ENCODE peak calls at places on chromosomes 1 and 21, in nine cellular contexts. H is fibroblast of the aortic adventitia; P is AG10803; D is CD4-positive, alpha-beta T cell; U is Peyer's patch; A is type B pancreatic cell; R is choroid plexus epithelial cell; V is brain microvascular endothelial cell; O is suprapubic skin. J is an unnamed sample.

GRCh38 chr1:101371259-101371658 is 134.4 kb downstream of the S1PR1 start:
- DNase-seq in H (peak; percentile 38), P (peak; percentile 67), D (no peak), U (no peak), A (no peak), R (peak; percentile 73), V (peak; percentile 79), O (no peak), J (no peak)

GRCh38 chr21:45076245-45076661 is 1.9 kb downstream of the ADARB1 start:
- DNase-seq in H (no peak), P (peak; percentile 40), D (no peak), U (no peak), A (no peak), R (peak; percentile 45), V (peak; percentile 64), O (no peak), J (no peak)

GRCh38 chr1:22557341-22557950 is 5.8 kb upstream of the EPHA8 start:
- DNase-seq in H (no peak), P (peak; percentile 45), D (no peak), U (no peak), A (no peak), R (no peak), V (no peak), O (no peak), J (no peak)

GRCh38 chr1:226309398-226310122 is 596 bp upstream of the LIN9 start:
- DNase-seq in H (peak; percentile 16), P (peak; percentile 14), D (no peak), U (no peak), A (no peak), R (peak; percentile 14), V (peak; percentile 12), O (peak; percentile 67), J (peak; percentile 86)

GRCh38 chr1:226939439-226940028 is 560 bp upstream of the COQ8A start:
- DNase-seq in H (no peak), P (no peak), D (peak; percentile 66), U (peak; percentile 76), A (no peak), R (no peak), V (no peak), O (no peak), J (no peak)

GRCh38 chr1:22689505-22689904 is 21.1 kb upstream of the EPHB2 start:
- DNase-seq in H (peak; percentile 48), P (peak; percentile 89), D (no peak), U (no peak), A (no peak), R (peak; percentile 81), V (peak; percentile 53), O (no peak), J (no peak)

GRCh38 chr1:67893126-67893495 is 59.8 kb upstream of the GNG12 start:
- DNase-seq in H (no peak), P (no peak), D (no peak), U (no peak), A (no peak), R (no peak), V (no peak), O (no peak), J (no peak)

GRCh38 chr1:56626546-56626945 is 18.6 kb upstream of the PRKAA2 start:
- DNase-seq in H (peak; percentile 43), P (peak; percentile 70), D (no peak), U (no peak), A (no peak), R (peak; percentile 62), V (no peak), O (no peak), J (no peak)

GRCh38 chr1:188096521-188096920 is 1267.8 kb downstream of the PLA2G4A start:
- DNase-seq in H (no peak), P (no peak), D (no peak), U (no peak), A (no peak), R (no peak), V (no peak), O (no peak), J (no peak)

GRCh38 chr1:112855152-112855836 is 100.7 kb downstream of the SLC16A1 start:
- DNase-seq in H (no peak), P (no peak), D (no peak), U (no peak), A (no peak), R (no peak), V (no peak), O (no peak), J (no peak)

GRCh38 chr1:21099034-21099868 is 77.4 kb downstream of the EIF4G3 start:
- DNase-seq in H (peak; percentile 46), P (no peak), D (no peak), U (no peak), A (no peak), R (peak; percentile 28), V (no peak), O (no peak), J (no peak)

GRCh38 chr1:159208460-159208825 is 3.8 kb downstream of the ACKR1 start:
- DNase-seq in H (no peak), P (no peak), D (no peak), U (no peak), A (no peak), R (no peak), V (no peak), O (no peak), J (no peak)

GRCh38 chr1:91124290-91124975 is 102.6 kb upstream of the ZNF644 start:
- DNase-seq in H (no peak), P (no peak), D (no peak), U (no peak), A (no peak), R (no peak), V (no peak), O (no peak), J (no peak)

GRCh38 chr1:95067069-95067468 is 5.7 kb downstream of the ALG14 start:
- DNase-seq in H (no peak), P (peak; percentile 27), D (no peak), U (no peak), A (no peak), R (peak; percentile 5), V (no peak), O (no peak), J (no peak)

GRCh38 chr1:43936470-43937151 is 3.0 kb downstream of the ARTN start:
- DNase-seq in H (peak; percentile 9), P (no peak), D (peak; percentile 15), U (no peak), A (no peak), R (no peak), V (no peak), O (no peak), J (no peak)

GRCh38 chr1:204941415-204942338 is 71.0 kb downstream of the NFASC start:
- DNase-seq in H (peak; percentile 76), P (peak; percentile 64), D (peak; percentile 19), U (peak; percentile 34), A (no peak), R (peak; percentile 70), V (peak; percentile 61), O (no peak), J (no peak)

GRCh38 chr1:246332078-246332477 is 175.0 kb downstream of the SMYD3 start:
- DNase-seq in H (no peak), P (no peak), D (no peak), U (no peak), A (no peak), R (peak; percentile 34), V (no peak), O (no peak), J (no peak)

GRCh38 chr1:192506741-192507155 is 68.8 kb upstream of the RGS1 start:
- DNase-seq in H (peak; percentile 56), P (peak; percentile 21), D (no peak), U (no peak), A (no peak), R (peak; percentile 84), V (no peak), O (no peak), J (no peak)

GRCh38 chr1:46422261-46422871 is 28.2 kb downstream of the FAAH start:
- DNase-seq in H (no peak), P (no peak), D (no peak), U (no peak), A (no peak), R (no peak), V (no peak), O (no peak), J (no peak)

GRCh38 chr1:46423574-46424240 is 29.6 kb downstream of the FAAH start:
- DNase-seq in H (no peak), P (no peak), D (no peak), U (no peak), A (no peak), R (no peak), V (no peak), O (no peak), J (no peak)

GRCh38 chr1:46418976-46419375 is 24.9 kb downstream of the FAAH start:
- DNase-seq in H (no peak), P (no peak), D (no peak), U (no peak), A (no peak), R (no peak), V (no peak), O (no peak), J (no peak)

GRCh38 chr1:46420533-46420915 is 26.4 kb downstream of the FAAH start:
- DNase-seq in H (no peak), P (no peak), D (no peak), U (no peak), A (no peak), R (no peak), V (no peak), O (no peak), J (no peak)

DNA sequence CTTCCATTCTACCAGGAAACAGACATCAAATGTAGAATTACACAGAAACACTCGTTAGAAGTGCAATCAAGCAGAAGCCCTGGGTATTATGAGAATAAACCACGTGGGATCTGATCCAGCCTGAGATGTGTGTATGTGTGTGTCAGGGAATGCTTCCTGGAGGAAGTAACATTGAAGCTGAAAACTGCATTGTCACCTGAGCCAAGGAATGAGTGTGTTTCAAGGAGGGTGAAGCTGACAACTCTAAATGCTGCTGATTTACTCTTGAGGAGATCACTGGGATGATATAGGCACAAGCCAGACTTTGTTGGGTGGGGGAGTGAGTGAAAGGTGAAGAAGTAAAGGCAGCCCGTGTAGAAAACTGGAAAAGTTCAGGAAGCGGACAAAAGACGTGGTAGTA is 27.6 kb downstream of the FAAH start:
- DNase-seq in H (no peak), P (no peak), D (no peak), U (no peak), A (no peak), R (no peak), V (no peak), O (no peak), J (no peak)
- TF ChIP-seq CTCF in H (no peak), P (no peak), D (no peak), U (no peak), A (no peak), R (no peak), V (no peak), O (no peak), J (no peak)

GRCh38 chr1:157993179-157994080 is at the start of gene KIRREL1:
- DNase-seq in H (peak; percentile 71), P (peak; percentile 72), D (no peak), U (no peak), A (peak; percentile 79), R (peak; percentile 77), V (peak; percentile 56), O (peak; percentile 82), J (no peak)
- TF ChIP-seq CTCF in H (no peak), P (no peak), D (no peak), U (no peak), A (no peak), R (no peak), V (no peak), O (no peak), J (no peak)

GRCh38 chr1:199759268-199759724 is 268.2 kb upstream of the NR5A2 start:
- DNase-seq in H (peak; percentile 11), P (no peak), D (no peak), U (no peak), A (no peak), R (peak; percentile 50), V (peak; percentile 10), O (no peak), J (no peak)
- TF ChIP-seq CTCF in H (no peak), P (no peak), D (no peak), U (no peak), A (no peak), R (no peak), V (no peak), O (no peak), J (no peak)

GRCh38 chr1:147840909-147841308 is 61.7 kb upstream of the GJA8 start:
- DNase-seq in H (no peak), P (peak; percentile 23), D (no peak), U (no peak), A (no peak), R (peak; percentile 55), V (peak; percentile 14), O (no peak), J (no peak)
- TF ChIP-seq CTCF in H (no peak), P (peak; percentile 42), D (no peak), U (no peak), A (no peak), R (peak; percentile 67), V (peak; percentile 39), O (no peak), J (no peak)